ENCODE peak calls at places on chromosomes 12 and 14, in five cellular contexts. V is CD8-positive, alpha-beta T cell; K is AG04450; T is keratinocyte; Z is tibial nerve. Q is an unnamed sample.

GRCh38 chr14:96167224-96168148 is 37.2 kb upstream of the BDKRB2 start:
- DNase-seq in V (no peak), K (peak), T (peak), Z (no peak), Q (no peak)

GRCh38 chr14:50875359-50876090 is 3.7 kb downstream of the ABHD12B start:
- DNase-seq in K (no peak), V (peak), T (no peak), Z (no peak), Q (no peak)

GRCh38 chr12:131098178-131098981 is 144.7 kb downstream of the ADGRD1 start:
- DNase-seq in T (no peak), K (no peak), Z (no peak), V (no peak), Q (no peak)

GRCh38 chr14:100930270-100930669 is 26.7 kb upstream of the RTL1 start:
- DNase-seq in T (no peak), Z (no peak), K (no peak), V (no peak), Q (no peak)

GRCh38 chr12:14393736-14394135 is 28.3 kb downstream of the ATF7IP start:
- DNase-seq in K (no peak), V (no peak), Z (no peak), T (no peak), Q (no peak)

GRCh38 chr12:70264067-70264867 is 21.0 kb downstream of the CNOT2 start:
- DNase-seq in V (no peak), T (no peak), Z (no peak), K (no peak), Q (no peak)

GRCh38 chr14:102201369-102201748 is 61.7 kb downstream of the WDR20 start:
- DNase-seq in K (no peak), V (no peak), T (no peak), Z (no peak), Q (no peak)

GRCh38 chr12:25767613-25768012 is 190.9 kb upstream of the RASSF8 start:
- DNase-seq in V (no peak), T (no peak), K (no peak), Z (no peak), Q (no peak)

GRCh38 chr12:131135311-131135785 is 181.6 kb downstream of the ADGRD1 start:
- DNase-seq in T (no peak), V (no peak), Z (no peak), K (no peak), Q (no peak)

GRCh38 chr12:124610629-124611558 is 43.5 kb upstream of the NCOR2 start:
- DNase-seq in Z (no peak), K (no peak), V (no peak), T (no peak), Q (no peak)

GRCh38 chr12:71694099-71694820 is 8.4 kb downstream of the TMEM19 start:
- DNase-seq in T (no peak), K (no peak), V (no peak), Z (no peak), Q (no peak)

GRCh38 chr14:65482769-65483438 is 70.4 kb downstream of the FUT8 start:
- DNase-seq in K (no peak), Z (no peak), V (no peak), T (no peak), Q (no peak)

GRCh38 chr14:79825046-79825521 is 386.2 kb downstream of the DIO2 start:
- DNase-seq in K (no peak), T (no peak), V (no peak), Z (peak), Q (no peak)

GRCh38 chr14:78253986-78254385 is 83.8 kb downstream of the NRXN3 start:
- DNase-seq in V (no peak), T (peak), K (no peak), Z (no peak), Q (no peak)

GRCh38 chr14:66610154-66610563 is 102.2 kb downstream of the GPHN start:
- DNase-seq in T (no peak), V (no peak), K (no peak), Z (no peak), Q (no peak)

GRCh38 chr14:69335421-69335820 is 62.7 kb downstream of the ERH start:
- DNase-seq in V (no peak), K (no peak), T (peak), Z (no peak), Q (no peak)

GRCh38 chr12:1791104-1791927 is 29.0 kb upstream of the LRTM2 start:
- DNase-seq in V (peak), T (no peak), K (no peak), Z (peak), Q (peak)

GRCh38 chr12:124694250-124694649 is 126.8 kb upstream of the NCOR2 start:
- DNase-seq in Z (no peak), K (no peak), T (no peak), V (peak), Q (no peak)

GRCh38 chr12:51421266-51421884 is 3.3 kb upstream of the SLC4A8 start:
- DNase-seq in Z (peak), V (peak), T (no peak), K (peak), Q (peak)

GRCh38 chr12:89245090-89245489 is 107.2 kb downstream of the DUSP6 start:
- DNase-seq in V (peak), T (no peak), Z (no peak), K (no peak), Q (peak)

GRCh38 chr12:59182191-59182590 is 261.9 kb upstream of the LRIG3 start:
- DNase-seq in V (no peak), T (no peak), Z (no peak), K (no peak), Q (no peak)

GRCh38 chr12:85683051-85683450 is 153.2 kb downstream of the RASSF9 start:
- DNase-seq in T (no peak), V (no peak), K (no peak), Z (no peak), Q (no peak)

DNA sequence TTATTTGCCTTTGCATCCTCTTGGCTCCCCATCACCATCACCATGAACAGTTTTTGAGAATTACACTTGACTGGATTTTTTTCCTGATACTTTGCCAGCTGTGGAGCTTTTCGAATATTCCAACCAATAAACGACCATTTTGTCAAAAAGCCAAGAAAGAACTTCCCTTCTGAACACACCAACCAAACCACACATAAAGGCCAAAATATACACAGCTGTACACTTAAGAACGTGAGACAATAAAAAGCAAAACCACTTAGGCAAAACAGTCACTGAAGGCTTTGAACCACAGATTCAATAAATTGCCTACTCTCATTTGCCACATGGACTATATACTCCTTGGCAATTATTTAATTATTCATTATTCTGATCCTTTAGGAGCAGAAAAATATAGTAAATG is 1.1 kb downstream of the C14orf93 start:
- DNase-seq in V (no peak), K (no peak), T (no peak), Z (no peak), Q (no peak)
- H3K4me3 ChIP-seq in V (no peak), K (no peak), T (peak), Z (no peak), Q (no peak)

DNA sequence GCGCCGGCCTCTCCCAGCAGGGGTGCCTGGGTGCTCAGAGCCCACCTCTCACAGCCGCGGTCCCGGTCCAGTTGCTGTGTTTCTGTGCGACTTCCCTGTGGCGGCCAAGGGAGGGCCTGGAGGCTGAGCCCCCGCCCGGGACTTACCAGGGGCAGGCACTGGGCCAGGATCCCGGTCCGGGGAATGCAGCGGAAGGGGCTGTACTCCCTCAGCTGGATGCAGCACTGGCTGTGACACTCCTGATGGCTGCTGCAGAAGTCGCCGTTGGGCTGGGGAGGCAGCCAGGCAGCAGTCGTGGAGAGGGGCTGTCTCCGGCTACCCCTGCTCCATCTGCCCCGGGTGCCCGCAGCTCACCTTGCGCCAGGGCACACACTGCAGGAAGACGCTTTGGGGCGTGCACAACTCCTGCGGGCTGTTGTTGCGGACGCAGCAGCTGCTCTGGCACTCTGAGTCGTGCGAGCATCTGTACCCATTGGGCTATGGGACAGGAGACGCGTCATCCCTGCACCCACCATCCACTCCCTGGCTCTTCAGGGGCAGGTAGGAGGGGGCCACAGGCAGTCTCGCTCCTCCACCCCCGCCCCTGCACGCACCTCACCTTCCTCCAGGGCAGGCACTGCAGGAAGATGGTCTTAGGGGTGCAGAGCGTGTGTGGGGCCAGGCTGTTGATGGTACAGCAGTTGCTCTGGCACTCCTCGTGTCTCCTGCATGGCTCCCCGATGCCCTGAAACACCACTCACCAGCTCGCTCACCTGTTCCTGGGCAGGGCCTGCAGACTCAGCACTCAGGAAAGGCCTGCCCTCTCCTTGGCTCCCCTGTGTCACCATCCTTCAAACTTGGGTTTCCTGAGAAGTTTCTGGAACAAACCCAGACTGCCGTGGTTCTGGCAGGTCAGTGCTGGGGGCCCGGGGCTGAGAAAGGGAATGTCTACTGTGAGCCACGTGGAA is 6.0 kb downstream of the LRCOL1 start:
- DNase-seq in T (no peak), V (no peak), K (no peak), Z (no peak), Q (no peak)
- H3K4me3 ChIP-seq in T (no peak), V (no peak), K (no peak), Z (no peak), Q (no peak)

GRCh38 chr14:29553427-29553826 is 374.2 kb downstream of the PRKD1 start:
- DNase-seq in K (no peak), Z (no peak), T (no peak), V (no peak), Q (no peak)

GRCh38 chr14:29554335-29554734 is 373.3 kb downstream of the PRKD1 start:
- DNase-seq in K (no peak), T (no peak), V (no peak), Z (no peak), Q (no peak)

GRCh38 chr14:29558516-29558915 is 369.1 kb downstream of the PRKD1 start:
- DNase-seq in K (peak), V (no peak), T (no peak), Z (no peak), Q (no peak)
- H3K4me3 ChIP-seq in K (no peak), V (no peak), T (no peak), Z (no peak), Q (no peak)

GRCh38 chr12:4271433-4272013 is 2.0 kb upstream of the CCND2 start:
- DNase-seq in K (no peak), T (no peak), V (peak), Z (no peak), Q (no peak)
- H3K4me3 ChIP-seq in K (peak), T (peak), V (peak), Z (peak), Q (peak)

GRCh38 chr14:63204407-63205280 is at the start of gene RHOJ:
- DNase-seq in Z (peak), V (no peak), K (no peak), T (no peak), Q (no peak)
- H3K4me3 ChIP-seq in Z (peak), V (no peak), K (peak), T (no peak), Q (no peak)

GRCh38 chr12:48351022-48351708 is 446 bp upstream of the ZNF641 start:
- DNase-seq in T (no peak), V (no peak), Z (peak), K (peak), Q (no peak)

GRCh38 chr12:48350249-48351021 is at the start of gene ZNF641:
- DNase-seq in K (peak), Z (peak), T (no peak), V (peak), Q (peak)

GRCh38 chr12:48352157-48352775 is 1.5 kb upstream of the ZNF641 start:
- DNase-seq in T (no peak), Z (no peak), K (no peak), V (no peak), Q (no peak)

GRCh38 chr12:48349471-48349870 is 1.2 kb downstream of the ZNF641 start:
- DNase-seq in Z (peak), K (no peak), V (no peak), T (no peak), Q (no peak)
- H3K4me3 ChIP-seq in Z (peak), K (no peak), V (peak), T (no peak), Q (peak)

DNA sequence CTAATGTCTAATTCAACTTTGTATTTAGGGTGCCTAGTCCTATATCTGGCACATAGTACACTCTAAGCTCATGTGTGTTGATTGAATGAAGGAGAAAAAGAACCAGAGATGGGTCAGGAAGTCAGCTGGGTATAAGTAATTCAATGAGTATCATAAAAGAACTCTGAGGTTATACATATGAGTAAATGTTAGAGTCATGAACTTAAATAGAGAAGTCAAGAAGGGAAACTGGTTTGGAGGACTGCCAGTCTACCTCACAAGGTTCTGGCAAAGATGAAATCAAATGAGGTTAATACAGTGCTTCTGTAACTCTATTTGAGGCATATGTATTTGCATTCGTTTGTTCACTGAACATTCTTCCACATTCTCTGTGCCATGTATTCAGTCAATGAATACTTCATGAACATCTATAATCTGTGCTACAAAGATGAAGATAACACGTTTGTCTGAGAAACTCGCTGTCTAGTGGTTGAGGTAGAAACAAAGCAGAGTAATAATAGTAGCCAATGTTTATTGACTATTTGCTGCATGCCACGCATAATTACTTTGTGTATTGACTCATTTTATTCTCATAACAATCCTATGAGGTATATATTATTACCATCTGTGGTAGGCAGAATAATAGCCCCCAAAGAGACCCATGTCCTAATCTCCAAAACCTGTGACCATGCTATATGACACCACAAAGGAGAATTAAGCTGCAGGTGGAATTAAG is 88.9 kb downstream of the PTGER2 start:
- DNase-seq in Z (peak), T (no peak), V (no peak), K (no peak), Q (peak)
- H3K4me3 ChIP-seq in Z (no peak), T (no peak), V (no peak), K (no peak), Q (no peak)

GRCh38 chr12:7787574-7788315 is 1.5 kb upstream of the NANOG start:
- DNase-seq in T (no peak), K (no peak), Z (no peak), V (no peak), Q (no peak)

DNA sequence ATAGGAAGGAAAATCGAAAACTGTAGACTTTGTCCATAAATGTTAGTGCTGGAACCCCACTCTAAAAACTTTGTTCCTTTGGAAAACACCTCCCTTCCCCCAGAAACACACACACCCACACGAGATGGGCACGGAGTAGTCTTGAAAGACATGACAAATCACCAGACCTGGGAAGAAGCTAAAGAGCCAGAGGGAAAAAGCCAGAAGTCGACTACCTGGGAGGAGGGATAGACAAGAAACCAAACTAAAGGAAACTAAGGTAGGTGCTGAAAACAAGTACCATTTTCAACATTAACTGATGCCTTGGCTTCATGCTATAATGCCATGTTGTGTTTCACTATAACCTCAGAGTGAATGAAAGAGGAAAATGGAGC is 899 bp upstream of the NANOG start:
- DNase-seq in K (no peak), T (no peak), V (no peak), Z (no peak), Q (no peak)
- H3K4me3 ChIP-seq in K (no peak), T (no peak), V (no peak), Z (no peak), Q (no peak)

GRCh38 chr14:38992067-38992835 is 110.8 kb downstream of the SEC23A start:
- DNase-seq in K (no peak), V (no peak), T (no peak), Z (no peak), Q (no peak)

GRCh38 chr14:38999949-39000348 is 103.1 kb downstream of the SEC23A start:
- DNase-seq in Z (no peak), K (no peak), V (no peak), T (no peak), Q (no peak)

GRCh38 chr14:38989917-38990546 is 113.0 kb downstream of the SEC23A start:
- DNase-seq in T (no peak), Z (no peak), V (no peak), K (no peak), Q (no peak)

DNA sequence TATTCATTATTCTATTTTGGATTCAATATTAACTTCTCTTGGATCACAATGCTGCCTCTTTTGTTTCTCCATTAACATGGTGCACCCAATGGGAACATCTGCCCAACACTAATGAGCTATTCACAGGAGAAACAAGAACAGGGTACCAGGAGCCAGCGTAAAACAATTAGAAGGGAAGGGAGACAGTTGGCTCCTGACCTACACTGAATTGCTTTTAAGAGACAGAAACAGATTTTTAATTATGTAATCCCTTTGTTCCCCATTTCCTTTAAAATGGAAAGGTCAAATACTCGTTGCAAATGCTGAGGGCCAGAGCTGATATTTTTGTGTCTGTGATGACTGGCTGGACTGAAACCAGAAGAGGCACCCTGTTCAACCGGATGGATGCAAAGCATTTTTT is 108.3 kb downstream of the SEC23A start:
- DNase-seq in K (no peak), T (no peak), V (no peak), Z (no peak), Q (no peak)
- H3K4me3 ChIP-seq in K (no peak), T (no peak), V (no peak), Z (no peak), Q (no peak)

GRCh38 chr14:39176263-39177167 is 1.5 kb downstream of the PNN start:
- DNase-seq in V (no peak), K (no peak), T (no peak), Z (no peak), Q (no peak)
- H3K4me3 ChIP-seq in V (peak), K (peak), T (peak), Z (peak), Q (peak)